ENCODE peak calls at places on chromosomes 16 and 17, in eight cellular contexts. T is HCT116, X is IMR-90, Q is PC-3, G is PC-9, R is DND-41, B is fibroblast of lung, O is GM23338. I is an unnamed sample.

GRCh38 chr16:84774810-84775209 is 45.0 kb upstream of the CRISPLD2 start:
- DNase-seq in T (no peak), X (peak), Q (peak), G (peak), R (no peak), B (peak), O (no peak), I (no peak)

GRCh38 chr17:40323731-40324650 is 15.0 kb downstream of the RARA start:
- DNase-seq in T (no peak), X (peak), Q (peak), G (peak), R (peak), B (peak), O (no peak), I (peak)

GRCh38 chr16:22814330-22815105 is 556 bp downstream of the HS3ST2 start:
- DNase-seq in T (no peak), X (no peak), Q (no peak), G (no peak), R (no peak), B (no peak), O (peak), I (no peak)

GRCh38 chr17:72135546-72136325 is 14.9 kb downstream of the SOX9 start:
- DNase-seq in T (no peak), X (no peak), Q (no peak), G (no peak), R (no peak), B (peak), O (no peak), I (no peak)

GRCh38 chr17:2912754-2913153 is 116.5 kb downstream of the RAP1GAP2 start:
- DNase-seq in T (no peak), X (no peak), Q (no peak), G (no peak), R (no peak), B (no peak), O (no peak), I (no peak)

GRCh38 chr16:25713785-25714570 is 22.2 kb downstream of the HS3ST4 start:
- DNase-seq in T (no peak), X (no peak), Q (peak), G (no peak), R (no peak), B (no peak), O (no peak), I (no peak)

GRCh38 chr16:57301126-57301817 is 16.8 kb upstream of the PLLP start:
- DNase-seq in T (no peak), X (no peak), Q (no peak), G (no peak), R (no peak), B (no peak), O (peak), I (no peak)

GRCh38 chr17:13204607-13205237 is 186.9 kb upstream of the ELAC2 start:
- DNase-seq in T (no peak), X (no peak), Q (peak), G (no peak), R (no peak), B (peak), O (no peak), I (no peak)

GRCh38 chr17:37462492-37462891 is 27.2 kb upstream of the DUSP14 start:
- DNase-seq in T (no peak), X (no peak), Q (no peak), G (no peak), R (no peak), B (no peak), O (no peak), I (no peak)

GRCh38 chr16:68800257-68800875 is 43.0 kb upstream of the TANGO6 start:
- DNase-seq in T (peak), X (peak), Q (peak), G (peak), R (peak), B (peak), O (peak), I (peak)

GRCh38 chr17:54898576-54898975 is 2.1 kb upstream of the TOM1L1 start:
- DNase-seq in T (no peak), X (no peak), Q (no peak), G (no peak), R (no peak), B (peak), O (no peak), I (no peak)

GRCh38 chr16:89322381-89323119 is 105.0 kb downstream of the ZNF778 start:
- DNase-seq in T (no peak), X (peak), Q (peak), G (peak), R (no peak), B (peak), O (peak), I (no peak)

GRCh38 chr17:21034350-21035235 is 8.2 kb downstream of the USP22 start:
- DNase-seq in T (no peak), X (peak), Q (no peak), G (no peak), R (no peak), B (peak), O (peak), I (peak)

GRCh38 chr17:34725008-34725407 is 145.6 kb downstream of the TMEM132E start:
- DNase-seq in T (no peak), X (no peak), Q (no peak), G (no peak), R (no peak), B (no peak), O (no peak), I (no peak)

GRCh38 chr17:67558740-67559380 is 158.9 kb upstream of the NOL11 start:
- DNase-seq in T (no peak), X (peak), Q (no peak), G (no peak), R (no peak), B (no peak), O (no peak), I (no peak)

GRCh38 chr16:14071576-14072271 is 605 bp downstream of the MRTFB start:
- DNase-seq in T (no peak), X (no peak), Q (peak), G (no peak), R (peak), B (peak), O (peak), I (no peak)

GRCh38 chr16:67149276-67150057 is 1.3 kb downstream of the B3GNT9 start:
- DNase-seq in T (no peak), X (no peak), Q (no peak), G (no peak), R (no peak), B (peak), O (peak), I (no peak)

GRCh38 chr16:89574681-89575246 is 794 bp upstream of the CPNE7 start:
- DNase-seq in T (peak), X (peak), Q (peak), G (peak), R (no peak), B (peak), O (peak), I (peak)

GRCh38 chr17:80877095-80877828 is 114.4 kb upstream of the CHMP6 start:
- DNase-seq in T (no peak), X (no peak), Q (no peak), G (no peak), R (no peak), B (no peak), O (no peak), I (no peak)

GRCh38 chr17:20941872-20942271 is 100.9 kb downstream of the USP22 start:
- DNase-seq in T (no peak), X (no peak), Q (no peak), G (no peak), R (no peak), B (no peak), O (no peak), I (no peak)

GRCh38 chr17:14575349-14575966 is 274.6 kb downstream of the HS3ST3B1 start:
- DNase-seq in T (no peak), X (peak), Q (no peak), G (no peak), R (no peak), B (no peak), O (no peak), I (no peak)

GRCh38 chr16:54283735-54284318 is 2.8 kb downstream of the IRX3 start:
- DNase-seq in T (no peak), X (no peak), Q (no peak), G (no peak), R (no peak), B (no peak), O (peak), I (no peak)
- H3K4me3 ChIP-seq in T (no peak), X (no peak), Q (no peak), G (peak), R (peak), B (no peak), O (peak), I (no peak)

GRCh38 chr16:73037845-73038570 is 9.9 kb downstream of the ZFHX3 start:
- DNase-seq in T (no peak), X (no peak), Q (no peak), G (peak), R (no peak), B (no peak), O (no peak), I (no peak)

GRCh38 chr16:73036074-73036826 is 11.7 kb downstream of the ZFHX3 start:
- DNase-seq in T (no peak), X (no peak), Q (no peak), G (peak), R (no peak), B (no peak), O (peak), I (no peak)

GRCh38 chr16:73034374-73034773 is 13.6 kb downstream of the ZFHX3 start:
- DNase-seq in T (no peak), X (no peak), Q (no peak), G (peak), R (no peak), B (no peak), O (no peak), I (no peak)

GRCh38 chr16:73040136-73040535 is 7.8 kb downstream of the ZFHX3 start:
- DNase-seq in T (no peak), X (no peak), Q (no peak), G (no peak), R (no peak), B (no peak), O (peak), I (no peak)

GRCh38 chr16:73037331-73037745 is 10.6 kb downstream of the ZFHX3 start:
- DNase-seq in T (no peak), X (no peak), Q (no peak), G (peak), R (no peak), B (no peak), O (no peak), I (peak)
- H3K4me2 ChIP-seq in T (peak), X (no peak), Q (no peak), G (peak), R (no peak), B (no peak), O (peak), I (peak)

GRCh38 chr17:79188048-79188447 is 113.4 kb downstream of the ENGASE start:
- DNase-seq in T (peak), X (no peak), Q (peak), G (no peak), R (no peak), B (no peak), O (peak), I (no peak)
- TF ChIP-seq CTCF in T (peak), X (peak), Q (peak), G (peak), R (peak), B (peak), O (peak), I (peak)

DNA sequence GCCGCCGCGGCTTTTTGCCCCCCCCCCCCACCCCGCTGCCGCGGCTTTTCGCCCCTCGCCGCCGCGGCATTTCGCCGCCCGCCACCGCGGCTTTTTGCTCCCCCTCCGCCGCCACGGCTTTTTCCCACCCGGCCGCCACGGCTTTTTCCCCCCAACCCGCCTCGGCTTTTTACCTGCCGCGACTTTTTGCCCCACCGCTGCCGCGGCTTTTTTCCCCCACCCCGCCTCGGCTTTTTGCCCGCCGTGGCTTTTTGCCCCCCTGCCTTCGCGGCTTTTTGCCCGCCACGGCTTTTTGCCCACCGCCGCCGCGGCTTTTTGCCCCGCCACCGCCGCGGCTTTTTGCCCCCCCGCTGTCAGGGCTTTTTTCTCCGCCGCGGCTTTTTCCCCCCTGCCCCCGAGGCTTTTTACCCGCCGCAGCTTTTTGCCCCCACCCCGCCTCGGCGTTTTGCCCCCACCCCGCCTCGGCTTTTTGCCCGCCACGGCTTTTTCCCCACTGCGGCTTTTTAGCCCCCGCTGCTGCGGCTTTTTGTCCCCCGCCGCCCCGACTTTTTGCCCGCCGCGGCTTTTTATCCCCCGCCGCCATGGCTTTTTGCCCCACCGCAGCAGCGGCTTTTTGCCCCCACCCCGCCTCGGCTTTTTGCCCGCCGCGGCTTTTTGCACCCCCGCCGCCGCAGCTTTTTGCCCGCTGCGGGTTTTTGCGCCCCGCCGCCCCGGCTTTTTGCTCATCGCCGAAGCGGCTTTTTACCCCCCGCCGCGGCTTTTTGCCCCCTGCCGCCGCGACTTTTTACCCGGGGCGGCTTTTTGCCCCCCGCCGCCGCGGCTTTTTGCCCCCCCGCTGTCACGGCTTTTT is 527.8 kb upstream of the WSB1 start:
- DNase-seq in T (no peak), X (no peak), Q (no peak), G (no peak), R (no peak), B (no peak), O (no peak), I (no peak)
- H3K4me3 ChIP-seq in T (no peak), X (no peak), Q (no peak), G (no peak), R (no peak), B (no peak), O (no peak), I (no peak)